ENCODE peak calls at places on chromosome X, in four cellular contexts. O is effector memory CD8-positive, alpha-beta T cell; U is GM04504; N is GM12865. T is an unnamed sample.

GRCh38 chrX:54248309-54248708 is 65.3 kb upstream of the FAM120C start:
- DNase-seq in O (no peak), U (no peak), N (peak), T (peak)

GRCh38 chrX:107123750-107124149 is 5.1 kb upstream of the RBM41 start:
- DNase-seq in O (no peak), U (no peak), N (no peak), T (no peak)

GRCh38 chrX:136209016-136209738 is 42.0 kb downstream of the MAP7D3 start:
- DNase-seq in O (peak), U (no peak), N (peak), T (peak)

GRCh38 chrX:8010105-8010504 is 82.9 kb upstream of the PNPLA4 start:
- DNase-seq in O (no peak), U (no peak), N (no peak), T (no peak)

GRCh38 chrX:120775959-120776358 is 99.7 kb downstream of the CT47B1 start:
- DNase-seq in O (no peak), U (no peak), N (no peak), T (no peak)

GRCh38 chrX:28848707-28849106 is 261.5 kb downstream of the IL1RAPL1 start:
- DNase-seq in O (no peak), U (no peak), N (peak), T (no peak)

GRCh38 chrX:65451663-65452062 is 82.9 kb downstream of the LAS1L start:
- DNase-seq in O (no peak), U (no peak), N (peak), T (peak)

GRCh38 chrX:36859231-36859630 is 148.9 kb upstream of the FAM47C start:
- DNase-seq in O (no peak), U (no peak), N (no peak), T (no peak)

GRCh38 chrX:75582511-75582910 is 59.7 kb upstream of the ZDHHC15 start:
- DNase-seq in O (no peak), U (no peak), N (no peak), T (no peak)